ENCODE peak calls at places on chromosomes 2 and 18, in eight cellular contexts. X is spleen, F is sigmoid colon, C is breast epithelium, V is SK-N-SH, O is K562, Z is HCT116, W is endothelial cell of umbilical vein. N is an unnamed sample.

GRCh38 chr2:69163109-69163508 is 150.1 kb downstream of the ANTXR1 start:
- DNase-seq in O (no peak), Z (peak; percentile 47), W (peak; percentile 68), F (no peak), V (no peak), X (no peak), C (peak; percentile 43), N (peak; percentile 85)

GRCh38 chr2:100647709-100648108 is 84.9 kb downstream of the PDCL3 start:
- DNase-seq in W (no peak), O (peak; percentile 27), X (no peak), C (no peak), Z (no peak), V (no peak), F (no peak), N (no peak)

GRCh38 chr2:110994250-110994961 is 126.3 kb upstream of the BCL2L11 start:
- DNase-seq in F (no peak), V (no peak), W (peak; percentile 2), Z (no peak), C (no peak), X (no peak), O (no peak), N (peak; percentile 92)

GRCh38 chr2:186603208-186603765 is 13.4 kb downstream of the ITGAV start:
- DNase-seq in C (no peak), Z (no peak), X (no peak), V (no peak), O (no peak), F (no peak), W (peak; percentile 93), N (no peak)

GRCh38 chr2:207617011-207617671 is 8.1 kb downstream of the METTL21A start:
- DNase-seq in X (no peak), Z (peak; percentile 67), C (no peak), V (no peak), O (no peak), F (no peak), W (peak; percentile 92), N (no peak)

GRCh38 chr2:43539991-43540860 is 55.6 kb downstream of the THADA start:
- DNase-seq in F (peak; percentile 93), X (no peak), O (no peak), C (peak; percentile 72), V (no peak), W (no peak), Z (no peak), N (peak; percentile 94)

GRCh38 chr18:2223859-2224258 is 347.4 kb downstream of the METTL4 start:
- DNase-seq in C (no peak), V (no peak), F (no peak), O (no peak), W (peak; percentile 65), Z (peak; percentile 15), X (no peak), N (peak; percentile 41)

GRCh38 chr2:151771599-151772358 is 37.5 kb upstream of the NEB start:
- DNase-seq in C (no peak), V (no peak), F (peak; percentile 73), W (no peak), O (no peak), Z (no peak), X (peak; percentile 89), N (no peak)

GRCh38 chr2:152240559-152241231 is 65.1 kb upstream of the STAM2 start:
- DNase-seq in V (no peak), O (no peak), Z (no peak), F (no peak), X (no peak), C (no peak), W (peak; percentile 83), N (no peak)

GRCh38 chr18:37566479-37567060 is 972 bp upstream of the CELF4 start:
- DNase-seq in O (no peak), C (no peak), W (no peak), X (peak; percentile 71), Z (no peak), F (peak; percentile 50), V (peak; percentile 77), N (no peak)

GRCh38 chr2:183010112-183010511 is 28.1 kb downstream of the NCKAP1 start:
- DNase-seq in F (no peak), C (no peak), O (peak; percentile 52), Z (peak; percentile 28), X (no peak), V (no peak), W (peak; percentile 24), N (no peak)

GRCh38 chr2:209208211-209208610 is 215.6 kb upstream of the MAP2 start:
- DNase-seq in C (no peak), X (no peak), V (peak; percentile 16), W (no peak), F (no peak), O (peak; percentile 16), Z (peak; percentile 41), N (peak; percentile 10)

GRCh38 chr2:122117371-122117770 is 361.9 kb downstream of the TSN start:
- DNase-seq in O (no peak), V (no peak), W (no peak), C (no peak), X (no peak), F (no peak), Z (no peak), N (no peak)

GRCh38 chr18:10239138-10239537 is 215.3 kb upstream of the APCDD1 start:
- DNase-seq in V (no peak), W (peak; percentile 16), C (peak; percentile 47), O (no peak), F (peak; percentile 85), Z (no peak), X (no peak), N (no peak)

GRCh38 chr2:54348672-54349071 is 92.6 kb upstream of the TSPYL6 start:
- DNase-seq in F (no peak), V (no peak), C (no peak), Z (no peak), O (no peak), W (peak; percentile 54), X (no peak), N (no peak)

GRCh38 chr2:27095745-27096651 is 9.4 kb downstream of the KHK start:
- DNase-seq in X (peak; percentile 86), F (no peak), O (peak; percentile 72), Z (no peak), V (peak; percentile 91), C (no peak), W (peak; percentile 71), N (no peak)

GRCh38 chr2:75289771-75290170 is 90.5 kb upstream of the TACR1 start:
- DNase-seq in V (no peak), W (no peak), O (no peak), Z (no peak), F (no peak), X (no peak), C (no peak), N (no peak)

GRCh38 chr2:48510329-48510728 is 19.6 kb upstream of the STON1 start:
- DNase-seq in X (no peak), F (no peak), O (no peak), C (no peak), V (peak; percentile 23), W (peak; percentile 85), Z (no peak), N (no peak)

GRCh38 chr2:13109516-13109915 is 392.8 kb downstream of the TRIB2 start:
- DNase-seq in O (no peak), C (no peak), F (no peak), X (no peak), V (no peak), W (no peak), Z (no peak), N (no peak)

GRCh38 chr2:61471905-61472805 is 1.3 kb upstream of the USP34 start:
- DNase-seq in O (peak; percentile 21), W (no peak), F (no peak), V (peak; percentile 27), Z (no peak), C (peak; percentile 28), X (no peak), N (no peak)
- TF ChIP-seq POLR2AphosphoS5 in O (peak; percentile 12), W (no peak), F (no peak), V (no peak), Z (peak; percentile 32), C (no peak), X (no peak), N (no peak)

DNA sequence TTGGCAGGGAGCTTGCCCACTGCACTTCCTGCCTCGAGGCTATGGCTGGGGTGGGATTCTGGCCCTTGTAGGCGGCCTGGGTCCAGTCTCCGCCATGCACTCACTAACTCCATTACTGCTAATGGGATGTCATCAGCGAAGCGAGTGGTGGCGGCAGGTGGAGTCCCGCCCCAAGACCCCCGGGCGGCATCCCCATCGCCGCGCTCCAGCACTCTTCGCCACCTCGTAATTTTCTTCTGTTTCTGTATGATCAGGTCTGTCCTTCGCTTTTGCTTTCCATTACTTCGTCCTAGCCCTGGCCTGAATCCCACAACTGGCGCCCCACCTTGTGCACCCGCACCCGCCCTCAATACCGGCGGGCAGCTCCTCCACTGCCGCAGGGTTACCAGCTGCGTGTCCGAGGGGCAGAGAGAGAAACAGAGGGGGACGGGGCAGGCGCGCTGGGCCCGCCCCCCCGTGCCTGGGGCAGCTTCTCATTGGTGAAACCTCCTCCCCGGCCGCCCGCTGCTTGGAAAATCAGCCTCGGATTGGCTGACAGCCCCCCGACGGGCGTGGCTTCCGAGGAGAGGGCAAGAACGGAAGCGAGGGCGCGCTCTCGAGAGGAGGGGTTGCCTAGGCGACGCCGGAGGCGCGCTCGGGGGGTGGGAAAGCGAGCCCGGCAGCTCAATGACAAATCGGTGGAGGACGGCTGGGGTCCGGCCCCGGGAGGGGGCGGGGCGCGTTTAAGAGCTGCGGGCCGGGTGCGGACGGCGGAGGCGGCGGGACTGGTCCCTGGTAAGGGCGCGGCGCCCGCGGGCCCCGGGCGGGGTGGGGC is at the start of gene RALB:
- DNase-seq in W (peak; percentile 100), V (peak; percentile 99), F (peak; percentile 100), O (peak; percentile 97), C (peak; percentile 99), Z (peak; percentile 96), X (peak; percentile 100), N (peak; percentile 95)
- H3K27me3 ChIP-seq in W (no peaks in the 10 kb centered on the region), V (no peaks in the 10 kb centered on the region), F (no peaks in the 10 kb centered on the region), O (no peaks in the 10 kb centered on the region), C (no peaks in the 10 kb centered on the region), Z (no peaks in the 10 kb centered on the region), X (no peaks in the 10 kb centered on the region), N (no peaks in the 10 kb centered on the region)

GRCh38 chr2:77720115-77720514 is 197.9 kb upstream of the LRRTM4 start:
- DNase-seq in F (no peak), Z (no peak), C (no peak), X (no peak), O (no peak), V (no peak), W (no peak), N (no peak)
- H3K4me3 ChIP-seq in F (no peak overlapping the region), Z (no peak overlapping the region), C (no peak overlapping the region), X (no peak overlapping the region), O (no peak overlapping the region), V (no peak overlapping the region), W (no peak overlapping the region), N (no peak overlapping the region)

GRCh38 chr2:73283545-73284295 is 558 bp downstream of the FBXO41 start:
- DNase-seq in W (no peak), Z (no peak), O (peak; percentile 53), V (no peak), X (no peak), F (no peak), C (no peak), N (peak; percentile 40)

GRCh38 chr2:73284296-73285161 is at the start of gene FBXO41:
- DNase-seq in V (peak; percentile 94), Z (no peak), W (no peak), O (peak; percentile 88), C (no peak), X (peak; percentile 93), F (peak; percentile 71), N (peak; percentile 79)

GRCh38 chr2:73286134-73286533 is 1.9 kb upstream of the FBXO41 start:
- DNase-seq in V (no peak), C (no peak), F (no peak), Z (no peak), W (no peak), O (no peak), X (no peak), N (no peak)

GRCh38 chr2:73282924-73283544 is 1.2 kb downstream of the FBXO41 start:
- DNase-seq in X (no peak), C (no peak), O (no peak), F (no peak), V (no peak), W (no peak), Z (no peak), N (no peak)

GRCh38 chr2:73285162-73285739 is 973 bp upstream of the FBXO41 start:
- DNase-seq in Z (no peak), C (no peak), V (no peak), F (no peak), X (peak; percentile 87), O (no peak), W (no peak), N (peak; percentile 67)
- TF ChIP-seq POLR2AphosphoS5 in Z (no peak), C (no peak), V (no peak), F (no peak), X (no peak), O (no peak), W (no peak), N (peak; percentile 76)

N was measured in HL-60.